ENCODE peak calls at places on chromosomes 2 and 18, in ten cellular contexts. I, A, Z, F, S, N, J, Q, P and B are unnamed samples.

GRCh38 chr18:30709598-30709997 is 332.9 kb downstream of the DSC3 start:
- DNase-seq in I (no peak), A (no peak), Z (no peak), F (no peak), S (no peak), N (no peak), J (no peak), Q (no peak), P (no peak), B (no peak)

GRCh38 chr2:197777823-197778407 is 7.2 kb downstream of the BOLL start:
- DNase-seq in I (peak; percentile 13), A (no peak), Z (no peak), F (peak; percentile 8), S (no peak), N (no peak), J (peak; percentile 35), Q (peak; percentile 18), P (no peak), B (no peak)

GRCh38 chr18:5643288-5643687 is 99.5 kb upstream of the EPB41L3 start:
- DNase-seq in I (no peak), A (no peak), Z (no peak), F (no peak), S (no peak), N (no peak), J (no peak), Q (no peak), P (no peak), B (no peak)

GRCh38 chr2:193806088-193806774 is 1611.5 kb upstream of the TMEFF2 start:
- DNase-seq in I (no peak), A (no peak), Z (no peak), F (no peak), S (no peak), N (no peak), J (no peak), Q (no peak), P (no peak), B (no peak)

GRCh38 chr2:53234548-53234903 is 533.1 kb upstream of the CHAC2 start:
- DNase-seq in I (no peak), A (no peak), Z (no peak), F (no peak), S (no peak), N (no peak), J (no peak), Q (no peak), P (no peak), B (no peak)

GRCh38 chr2:240933966-240934700 is 28.0 kb downstream of the CROCC2 start:
- DNase-seq in I (peak; percentile 32), A (peak; percentile 74), Z (no peak), F (no peak), S (no peak), N (peak; percentile 25), J (no peak), Q (no peak), P (no peak), B (peak; percentile 10)

GRCh38 chr18:3007491-3007890 is 5.5 kb downstream of the LPIN2 start:
- DNase-seq in I (no peak), A (no peak), Z (no peak), F (no peak), S (no peak), N (no peak), J (no peak), Q (no peak), P (no peak), B (no peak)

GRCh38 chr2:21330786-21331391 is 207.1 kb downstream of the TDRD15 start:
- DNase-seq in I (no peak), A (no peak), Z (no peak), F (no peak), S (no peak), N (no peak), J (no peak), Q (no peak), P (no peak), B (no peak)

GRCh38 chr18:59220164-59220783 is 316 bp downstream of the GRP start:
- DNase-seq in I (no peak), A (no peak), Z (no peak), F (no peak), S (no peak), N (no peak), J (peak; percentile 16), Q (no peak), P (no peak), B (no peak)

GRCh38 chr2:227818569-227819397 is 5.1 kb downstream of the CCL20 start:
- DNase-seq in I (no peak), A (no peak), Z (no peak), F (no peak), S (peak; percentile 82), N (peak; percentile 54), J (no peak), Q (no peak), P (no peak), B (peak; percentile 41)

GRCh38 chr2:158456309-158457066 is at the start of the genes CCDC148 and PKP4:
- DNase-seq in I (peak; percentile 94), A (peak; percentile 97), Z (peak; percentile 78), F (peak; percentile 79), S (peak; percentile 91), N (peak; percentile 93), J (peak; percentile 92), Q (peak; percentile 91), P (peak; percentile 72), B (peak; percentile 89)

GRCh38 chr2:66561645-66562336 is 126.9 kb downstream of the MEIS1 start:
- DNase-seq in I (peak; percentile 33), A (no peak), Z (no peak), F (no peak), S (no peak), N (no peak), J (peak; percentile 67), Q (no peak), P (no peak), B (no peak)

GRCh38 chr2:3651686-3652516 is 6.1 kb upstream of the ALLC start:
- DNase-seq in I (peak; percentile 84), A (peak; percentile 87), Z (peak; percentile 56), F (no peak), S (peak; percentile 39), N (peak; percentile 57), J (peak; percentile 36), Q (peak; percentile 71), P (peak; percentile 38), B (no peak)

GRCh38 chr2:221392228-221392881 is 179.7 kb downstream of the EPHA4 start:
- DNase-seq in I (no peak), A (no peak), Z (no peak), F (no peak), S (no peak), N (no peak), J (no peak), Q (no peak), P (no peak), B (no peak)

GRCh38 chr2:121790276-121790956 is 35.0 kb downstream of the TSN start:
- DNase-seq in I (no peak), A (no peak), Z (no peak), F (peak; percentile 34), S (no peak), N (no peak), J (peak; percentile 91), Q (no peak), P (no peak), B (no peak)

GRCh38 chr18:71105078-71105819 is 816.4 kb downstream of the SOCS6 start:
- DNase-seq in I (no peak), A (no peak), Z (no peak), F (no peak), S (no peak), N (no peak), J (peak; percentile 23), Q (no peak), P (no peak), B (no peak)

GRCh38 chr2:47602996-47603395 is 179.9 kb upstream of the MSH6 start:
- DNase-seq in I (no peak), A (no peak), Z (no peak), F (no peak), S (no peak), N (no peak), J (no peak), Q (no peak), P (no peak), B (no peak)

GRCh38 chr2:122643725-122644329 is 888.4 kb downstream of the TSN start:
- DNase-seq in I (no peak), A (no peak), Z (no peak), F (no peak), S (no peak), N (no peak), J (peak; percentile 20), Q (no peak), P (no peak), B (no peak)

GRCh38 chr18:48827321-48828200 is 123.2 kb downstream of the SMAD7 start:
- DNase-seq in I (no peak), A (peak; percentile 67), Z (no peak), F (peak; percentile 40), S (no peak), N (no peak), J (peak; percentile 81), Q (no peak), P (no peak), B (no peak)

GRCh38 chr2:148607553-148607952 is 37.0 kb upstream of the EPC2 start:
- DNase-seq in I (no peak), A (no peak), Z (no peak), F (no peak), S (peak; percentile 50), N (no peak), J (peak; percentile 43), Q (no peak), P (no peak), B (no peak)